ENCODE peak calls at places on chromosome 5, in six cellular contexts. One of them, this sample, is unnamed. For H3K27me3 and H3K4me1, the result is how much of the 10 kb centered on the place peaks cover.

GRCh38 chr5:78050888-78051287 is 243.6 kb downstream of the AP3B1 start:
- DNase-seq in adrenal gland: no peak
- DNase-seq in fibroblast of lung: peak
- DNase-seq in left ventricle myocardium inferior: no peak
- DNase-seq in psoas muscle: no peak
- DNase-seq in Peyer's patch: no peak
- DNase-seq in this sample: no peak

GRCh38 chr5:108381034-108381954 is 604 bp downstream of the FBXL17 start:
- DNase-seq in adrenal gland: peak
- DNase-seq in fibroblast of lung: peak
- DNase-seq in left ventricle myocardium inferior: peak
- DNase-seq in psoas muscle: peak
- DNase-seq in Peyer's patch: peak
- DNase-seq in this sample: peak

GRCh38 chr5:80958611-80959010 is 1.6 kb upstream of the RASGRF2 start:
- DNase-seq in adrenal gland: no peak
- DNase-seq in fibroblast of lung: no peak
- DNase-seq in left ventricle myocardium inferior: no peak
- DNase-seq in psoas muscle: no peak
- DNase-seq in Peyer's patch: no peak
- DNase-seq in this sample: no peak

GRCh38 chr5:10321882-10322281 is 14.2 kb upstream of the CMBL start:
- DNase-seq in adrenal gland: no peak
- DNase-seq in fibroblast of lung: no peak
- DNase-seq in left ventricle myocardium inferior: no peak
- DNase-seq in psoas muscle: no peak
- DNase-seq in Peyer's patch: no peak
- DNase-seq in this sample: no peak

GRCh38 chr5:180467576-180467975 is 26.6 kb upstream of the CNOT6 start:
- DNase-seq in adrenal gland: no peak
- DNase-seq in fibroblast of lung: no peak
- DNase-seq in left ventricle myocardium inferior: no peak
- DNase-seq in psoas muscle: no peak
- DNase-seq in Peyer's patch: no peak
- DNase-seq in this sample: no peak

GRCh38 chr5:147882586-147883313 is 4.2 kb downstream of the SCGB3A2 start:
- DNase-seq in adrenal gland: no peak
- DNase-seq in fibroblast of lung: no peak
- DNase-seq in left ventricle myocardium inferior: no peak
- DNase-seq in psoas muscle: no peak
- DNase-seq in Peyer's patch: no peak
- DNase-seq in this sample: no peak

GRCh38 chr5:122880749-122881148 is 35.3 kb downstream of the SNX24 start:
- DNase-seq in adrenal gland: no peak
- DNase-seq in fibroblast of lung: no peak
- DNase-seq in left ventricle myocardium inferior: no peak
- DNase-seq in psoas muscle: no peak
- DNase-seq in Peyer's patch: no peak
- DNase-seq in this sample: no peak

GRCh38 chr5:1568201-1568979 is 44.6 kb upstream of the LPCAT1 start:
- DNase-seq in adrenal gland: no peak
- DNase-seq in fibroblast of lung: peak
- DNase-seq in left ventricle myocardium inferior: no peak
- DNase-seq in psoas muscle: no peak
- DNase-seq in Peyer's patch: no peak
- DNase-seq in this sample: peak

GRCh38 chr5:142057697-142058056 is 44.9 kb upstream of the GNPDA1 start:
- DNase-seq in adrenal gland: no peak
- DNase-seq in fibroblast of lung: no peak
- DNase-seq in left ventricle myocardium inferior: no peak
- DNase-seq in psoas muscle: no peak
- DNase-seq in Peyer's patch: no peak
- DNase-seq in this sample: peak

GRCh38 chr5:174423538-174423937 is 300.8 kb upstream of the MSX2 start:
- DNase-seq in adrenal gland: no peak
- DNase-seq in fibroblast of lung: no peak
- DNase-seq in left ventricle myocardium inferior: no peak
- DNase-seq in psoas muscle: no peak
- DNase-seq in Peyer's patch: no peak
- DNase-seq in this sample: no peak

DNA sequence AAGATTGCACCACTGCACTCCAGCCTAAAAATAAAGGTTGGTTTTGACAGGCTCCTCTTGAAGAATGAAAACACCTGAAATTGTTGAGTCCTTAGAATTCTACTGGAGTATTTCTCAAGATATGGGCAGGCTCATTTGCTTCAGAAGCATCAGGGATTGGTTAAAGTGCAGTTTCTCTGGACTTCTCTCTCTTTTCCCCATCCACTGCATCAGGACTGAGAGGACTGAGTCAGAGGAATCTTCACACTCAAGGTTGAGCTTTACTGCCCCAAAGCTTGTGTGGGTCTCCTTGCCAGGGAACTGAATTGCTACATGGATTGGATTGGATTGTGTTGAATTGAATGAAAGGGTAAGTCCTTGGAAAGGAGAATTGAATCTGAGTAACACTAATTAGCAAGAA is 7.5 kb upstream of the CCDC69 start:
- DNase-seq in adrenal gland: no peak
- DNase-seq in fibroblast of lung: no peak
- DNase-seq in left ventricle myocardium inferior: no peak
- DNase-seq in psoas muscle: no peak
- DNase-seq in Peyer's patch: no peak
- DNase-seq in this sample: no peak
- H3K27ac ChIP-seq in adrenal gland: peak
- H3K27ac ChIP-seq in fibroblast of lung: no peak
- H3K27ac ChIP-seq in left ventricle myocardium inferior: no peak
- H3K27ac ChIP-seq in psoas muscle: no peak
- H3K27ac ChIP-seq in Peyer's patch: no peak
- H3K27ac ChIP-seq in this sample: no peak

GRCh38 chr5:171700331-171700935 is 85.2 kb upstream of the SMIM23 start:
- DNase-seq in adrenal gland: no peak
- DNase-seq in fibroblast of lung: no peak
- DNase-seq in left ventricle myocardium inferior: no peak
- DNase-seq in psoas muscle: no peak
- DNase-seq in Peyer's patch: no peak
- DNase-seq in this sample: no peak
- H3K27me3 ChIP-seq in adrenal gland: under half
- H3K27me3 ChIP-seq in fibroblast of lung: under half
- H3K27me3 ChIP-seq in left ventricle myocardium inferior: under half
- H3K27me3 ChIP-seq in psoas muscle: under half
- H3K27me3 ChIP-seq in Peyer's patch: under half
- H3K27me3 ChIP-seq in this sample: under half

DNA sequence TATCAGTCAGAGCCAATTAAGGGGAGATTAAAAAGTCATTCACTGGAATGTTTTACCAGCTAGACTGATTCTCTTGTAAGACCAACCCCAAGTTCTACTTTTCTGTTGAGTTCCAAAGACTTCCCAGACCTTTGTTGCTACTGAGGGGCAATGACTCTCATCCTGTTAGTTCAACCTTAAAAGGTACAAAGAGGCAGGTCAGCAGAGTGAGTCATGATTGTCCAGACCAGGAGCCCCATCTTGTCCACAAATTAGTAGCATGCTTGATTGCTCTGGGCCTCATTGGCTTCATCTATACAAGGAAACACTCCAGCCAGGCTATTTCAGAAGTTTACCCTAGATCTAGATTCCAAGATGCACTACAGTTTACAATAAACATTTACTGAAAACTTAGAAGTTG is 79.9 kb upstream of the IL7R start:
- DNase-seq in adrenal gland: no peak
- DNase-seq in fibroblast of lung: no peak
- DNase-seq in left ventricle myocardium inferior: no peak
- DNase-seq in psoas muscle: no peak
- DNase-seq in Peyer's patch: no peak
- DNase-seq in this sample: no peak
- H3K4me1 ChIP-seq in adrenal gland: under half
- H3K4me1 ChIP-seq in fibroblast of lung: under half
- H3K4me1 ChIP-seq in left ventricle myocardium inferior: under half
- H3K4me1 ChIP-seq in psoas muscle: under half
- H3K4me1 ChIP-seq in Peyer's patch: under half
- H3K4me1 ChIP-seq in this sample: under half

DNA sequence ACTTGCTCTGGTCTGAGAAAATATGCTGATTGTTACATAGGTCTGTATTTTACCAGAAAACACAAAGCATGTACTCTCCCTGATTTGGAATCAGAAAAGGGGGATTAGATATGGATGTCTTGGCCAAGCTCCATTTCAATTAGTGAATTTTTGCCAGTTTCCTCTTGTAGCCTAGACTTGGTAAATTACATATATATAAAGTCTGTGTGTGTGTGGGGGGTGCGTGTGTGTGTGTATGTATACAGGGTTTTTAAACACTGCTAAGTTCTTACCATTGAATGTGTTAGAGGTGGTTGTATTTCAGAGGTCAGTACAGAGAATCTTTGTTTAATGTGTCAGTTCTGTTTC is 4.9 kb downstream of the VCAN start:
- DNase-seq in adrenal gland: no peak
- DNase-seq in fibroblast of lung: no peak
- DNase-seq in left ventricle myocardium inferior: no peak
- DNase-seq in psoas muscle: no peak
- DNase-seq in Peyer's patch: no peak
- DNase-seq in this sample: no peak
- H3K27ac ChIP-seq in adrenal gland: no peak
- H3K27ac ChIP-seq in fibroblast of lung: peak
- H3K27ac ChIP-seq in left ventricle myocardium inferior: no peak
- H3K27ac ChIP-seq in psoas muscle: no peak
- H3K27ac ChIP-seq in Peyer's patch: no peak
- H3K27ac ChIP-seq in this sample: no peak

GRCh38 chr5:56011835-56012234 is 17.1 kb upstream of the IL6ST start:
- DNase-seq in adrenal gland: peak
- DNase-seq in fibroblast of lung: peak
- DNase-seq in left ventricle myocardium inferior: no peak
- DNase-seq in psoas muscle: no peak
- DNase-seq in Peyer's patch: no peak
- DNase-seq in this sample: peak
- H3K27me3 ChIP-seq in adrenal gland: under half
- H3K27me3 ChIP-seq in fibroblast of lung: under half
- H3K27me3 ChIP-seq in left ventricle myocardium inferior: under half
- H3K27me3 ChIP-seq in psoas muscle: under half
- H3K27me3 ChIP-seq in Peyer's patch: under half
- H3K27me3 ChIP-seq in this sample: under half

This sample was measured in foreskin keratinocyte.